ENCODE peak calls at places on chromosomes 5 and 9, in eight cellular contexts. E is stimulated activated CD4-positive, alpha-beta T cell treated with anti-CD3 and anti-CD28 coated beads, Interleukin-4, amount 100 ng/mL, for 1 hour; M is choroid plexus epithelial cell; R is smooth muscle cell of the brain vasculature; Z is dorsolateral prefrontal cortex; V is NCI-H2029 treated with DMSO at 0.1 percent for 48 hours; N is ovary; U is A549. O is an unnamed sample.

GRCh38 chr5:31487510-31487909 is 44.4 kb downstream of the DROSHA start:
- DNase-seq in R (no peak), N (no peak), Z (no peak), U (no peak), V (no peak), M (no peak), E (no peak), O (peak; percentile 19)

GRCh38 chr5:43017438-43017820 is 22.7 kb downstream of the ANXA2R start:
- DNase-seq in N (peak; percentile 30), R (no peak), E (peak; percentile 34), V (no peak), U (no peak), M (peak; percentile 51), Z (no peak), O (peak; percentile 48)

GRCh38 chr9:122941560-122942234 is 877 bp downstream of the RABGAP1 start:
- DNase-seq in U (peak; percentile 20), N (no peak), E (no peak), Z (no peak), M (peak; percentile 74), V (no peak), R (no peak), O (peak; percentile 80)

GRCh38 chr9:88177343-88177742 is 39.1 kb upstream of the SPATA31C2 start:
- DNase-seq in Z (no peak), U (no peak), V (no peak), R (no peak), N (no peak), M (no peak), E (no peak), O (no peak)

GRCh38 chr9:70079364-70080103 is 35.9 kb downstream of the MAMDC2 start:
- DNase-seq in Z (no peak), V (peak; percentile 35), U (no peak), E (no peak), N (peak; percentile 44), R (no peak), M (peak; percentile 67), O (peak; percentile 52)

GRCh38 chr5:178131446-178131996 is 707 bp downstream of the RMND5B start:
- DNase-seq in U (peak; percentile 41), Z (no peak), M (no peak), E (no peak), R (no peak), V (no peak), N (no peak), O (peak; percentile 20)

GRCh38 chr5:66472010-66472409 is 124.2 kb upstream of the MAST4 start:
- DNase-seq in R (no peak), U (no peak), V (no peak), E (no peak), M (no peak), N (no peak), Z (no peak), O (no peak)

GRCh38 chr9:93066978-93067603 is 8.6 kb downstream of the SUSD3 start:
- DNase-seq in R (no peak), E (no peak), M (no peak), U (no peak), V (no peak), Z (no peak), N (no peak), O (no peak)

GRCh38 chr5:4981612-4982011 is 158.5 kb upstream of the ADAMTS16 start:
- DNase-seq in U (no peak), Z (no peak), R (no peak), N (no peak), M (no peak), E (no peak), V (no peak), O (no peak)

GRCh38 chr5:61790678-61791077 is 458.6 kb downstream of the ZSWIM6 start:
- DNase-seq in N (no peak), V (no peak), Z (no peak), R (no peak), M (no peak), E (no peak), U (no peak), O (no peak)

GRCh38 chr9:5951686-5952211 is 61.1 kb downstream of the MLANA start:
- DNase-seq in V (no peak), N (no peak), Z (no peak), E (no peak), U (no peak), R (no peak), M (peak; percentile 66), O (peak; percentile 53)

GRCh38 chr5:1300581-1301083 is 5.8 kb upstream of the TERT start:
- DNase-seq in U (no peak), V (no peak), M (no peak), R (no peak), N (no peak), E (no peak), Z (peak; percentile 23), O (no peak)

GRCh38 chr5:982377-983237 is 26.0 kb upstream of the NKD2 start:
- DNase-seq in R (no peak), N (no peak), V (no peak), E (no peak), Z (no peak), U (peak; percentile 65), M (no peak), O (peak; percentile 38)

GRCh38 chr9:107819772-107820171 is 330.2 kb upstream of the KLF4 start:
- DNase-seq in R (no peak), U (no peak), E (no peak), M (no peak), Z (no peak), V (peak; percentile 93), N (no peak), O (no peak)

GRCh38 chr9:134619983-134620612 is 21.5 kb upstream of the COL5A1 start:
- DNase-seq in R (no peak), V (no peak), M (no peak), U (no peak), Z (no peak), E (no peak), N (peak; percentile 10), O (no peak)

GRCh38 chr5:10761842-10762165 is 770 bp upstream of the DAP start:
- DNase-seq in U (no peak), V (no peak), E (no peak), Z (no peak), M (peak; percentile 34), R (no peak), N (no peak), O (no peak)

GRCh38 chr9:38689678-38690077 is 30.3 kb downstream of the FAM240B start:
- DNase-seq in U (no peak), Z (no peak), M (peak; percentile 68), N (peak; percentile 43), V (peak; percentile 64), R (no peak), E (no peak), O (no peak)

GRCh38 chr9:120017971-120018370 is 562.0 kb downstream of the CDK5RAP2 start:
- DNase-seq in N (no peak), E (no peak), V (no peak), M (no peak), U (no peak), Z (no peak), R (no peak), O (no peak)

GRCh38 chr5:141889282-141889871 is 11.2 kb upstream of the PCDH1 start:
- DNase-seq in V (no peak), U (no peak), R (no peak), Z (no peak), N (no peak), M (peak; percentile 53), E (no peak), O (peak; percentile 60)

GRCh38 chr5:151496041-151496484 is 48.7 kb downstream of the SLC36A1 start:
- DNase-seq in N (no peak), U (no peak), V (no peak), R (no peak), M (peak; percentile 50), E (no peak), Z (no peak), O (no peak)

GRCh38 chr9:131713016-131713415 is 26.9 kb downstream of the RAPGEF1 start:
- DNase-seq in R (no peak), E (no peak), N (no peak), M (no peak), Z (no peak), V (no peak), U (no peak), O (no peak)

GRCh38 chr5:159878988-159879471 is 37.3 kb upstream of the ADRA1B start:
- DNase-seq in M (peak; percentile 76), Z (peak; percentile 69), E (no peak), R (no peak), N (peak; percentile 67), U (peak; percentile 71), V (no peak), O (peak; percentile 96)

GRCh38 chr5:41115281-41115680 is 44.1 kb upstream of the MROH2B start:
- DNase-seq in Z (no peak), M (peak; percentile 88), V (no peak), U (no peak), N (no peak), E (no peak), R (peak; percentile 44), O (peak; percentile 90)

GRCh38 chr9:92547356-92547755 is 11.6 kb upstream of the ECM2 start:
- DNase-seq in U (no peak), V (no peak), E (no peak), N (no peak), M (no peak), Z (no peak), R (no peak), O (peak; percentile 46)

GRCh38 chr9:127698985-127699670 is 7.7 kb upstream of the CFAP157 start:
- DNase-seq in M (peak; percentile 99), V (peak; percentile 93), E (peak; percentile 84), N (peak; percentile 97), R (peak; percentile 93), Z (peak; percentile 98), U (peak; percentile 98), O (peak; percentile 99)

GRCh38 chr9:22084336-22085035 is 75.4 kb upstream of the CDKN2B start:
- DNase-seq in R (no peak), E (no peak), N (no peak), Z (no peak), M (peak; percentile 92), U (no peak), V (no peak), O (peak; percentile 89)

GRCh38 chr5:104179057-104179456 is 616.5 kb upstream of the NUDT12 start:
- DNase-seq in U (peak; percentile 20), V (peak; percentile 21), Z (no peak), M (peak; percentile 80), R (peak; percentile 12), E (no peak), N (no peak), O (peak; percentile 40)

GRCh38 chr5:37771731-37772130 is 68.1 kb downstream of the GDNF start:
- DNase-seq in Z (no peak), M (peak; percentile 90), R (no peak), E (no peak), U (no peak), N (no peak), V (no peak), O (peak; percentile 96)

GRCh38 chr9:88605500-88606172 is 70.7 kb downstream of the NXNL2 start:
- DNase-seq in M (peak; percentile 74), V (no peak), U (no peak), E (no peak), Z (no peak), R (no peak), N (no peak), O (peak; percentile 45)

GRCh38 chr9:117546894-117547293 is 132.0 kb upstream of the ASTN2 start:
- DNase-seq in M (no peak), R (no peak), U (no peak), N (no peak), E (no peak), V (no peak), Z (no peak), O (no peak)

GRCh38 chr5:91318727-91319126 is 64.4 kb downstream of the ARRDC3 start:
- DNase-seq in Z (no peak), R (no peak), N (no peak), V (no peak), M (no peak), E (peak; percentile 43), U (no peak), O (no peak)